ENCODE peak calls at places on chromosomes 11 and 22, in four cellular contexts. I, U, Q and Y are unnamed samples.

GRCh38 chr11:114340311-114341131 is 44.3 kb downstream of the NNMT start:
- DNase-seq in I (peak), U (no peak), Q (peak), Y (peak)

GRCh38 chr11:110474578-110474977 is 44.8 kb downstream of the FDX1 start:
- DNase-seq in I (no peak), U (no peak), Q (no peak), Y (no peak)

GRCh38 chr11:126411971-126412381 is 56.5 kb downstream of the ST3GAL4 start:
- DNase-seq in I (no peak), U (no peak), Q (no peak), Y (no peak)

GRCh38 chr11:957201-957920 is 31.7 kb downstream of the AP2A2 start:
- DNase-seq in I (no peak), U (no peak), Q (no peak), Y (no peak)

GRCh38 chr11:47508595-47509555 is 44.1 kb downstream of the CELF1 start:
- DNase-seq in I (no peak), U (no peak), Q (no peak), Y (no peak)

GRCh38 chr11:14424096-14424495 is 65.1 kb upstream of the RRAS2 start:
- DNase-seq in I (no peak), U (no peak), Q (no peak), Y (no peak)

GRCh38 chr11:73236205-73236765 is 18.2 kb downstream of the P2RY2 start:
- DNase-seq in I (no peak), U (no peak), Q (no peak), Y (no peak)

GRCh38 chr11:124194696-124195418 is 11.7 kb downstream of the OR10D3 start:
- DNase-seq in I (peak), U (peak), Q (peak), Y (peak)

GRCh38 chr11:79263001-79263400 is 177.8 kb downstream of the TENM4 start:
- DNase-seq in I (no peak), U (no peak), Q (peak), Y (no peak)

GRCh38 chr11:78145511-78146030 is 6.1 kb upstream of the ALG8 start:
- DNase-seq in I (no peak), U (no peak), Q (no peak), Y (no peak)

GRCh38 chr11:11973866-11974265 is 34.6 kb downstream of the DKK3 start:
- DNase-seq in I (no peak), U (no peak), Q (no peak), Y (no peak)

GRCh38 chr11:129191649-129192048 is 476 bp downstream of the ARHGAP32 start:
- DNase-seq in I (no peak), U (no peak), Q (no peak), Y (no peak)

GRCh38 chr22:50010676-50011446 is 1.7 kb downstream of the IL17REL start:
- DNase-seq in I (peak), U (no peak), Q (no peak), Y (no peak)

GRCh38 chr11:114158886-114159285 is 99.4 kb downstream of the ZBTB16 start:
- DNase-seq in I (no peak), U (no peak), Q (no peak), Y (no peak)

GRCh38 chr22:38775656-38776055 is 18.3 kb downstream of the DNAL4 start:
- DNase-seq in I (no peak), U (no peak), Q (no peak), Y (no peak)

GRCh38 chr11:61963282-61964057 is 4.0 kb downstream of the FTH1 start:
- DNase-seq in I (peak), U (no peak), Q (no peak), Y (no peak)

GRCh38 chr22:39297490-39298193 is 21.8 kb downstream of the RPL3 start:
- DNase-seq in I (no peak), U (no peak), Q (no peak), Y (no peak)

GRCh38 chr22:20979243-20979809 is 2.8 kb upstream of the LZTR1 start:
- DNase-seq in I (peak), U (peak), Q (no peak), Y (no peak)

GRCh38 chr11:115660072-115660805 is 156.0 kb upstream of the CADM1 start:
- DNase-seq in I (no peak), U (no peak), Q (no peak), Y (no peak)

GRCh38 chr11:102453286-102453797 is 777 bp upstream of the TMEM123 start:
- DNase-seq in I (peak), U (no peak), Q (no peak), Y (no peak)

GRCh38 chr11:60942207-60942606 is 9.8 kb downstream of the SLC15A3 start:
- DNase-seq in I (no peak), U (no peak), Q (no peak), Y (no peak)

GRCh38 chr22:29801153-29801552 is 34.0 kb downstream of the UQCR10 start:
- DNase-seq in I (no peak), U (no peak), Q (no peak), Y (no peak)

GRCh38 chr22:31647516-31647915 is 14.5 kb downstream of the PISD start:
- DNase-seq in I (no peak), U (no peak), Q (no peak), Y (no peak)

GRCh38 chr11:75563978-75564552 is 2.0 kb downstream of the SERPINH1 start:
- DNase-seq in I (no peak), U (no peak), Q (no peak), Y (no peak)

GRCh38 chr11:12129227-12129626 is 18.8 kb downstream of the MICAL2 start:
- DNase-seq in I (no peak), U (no peak), Q (no peak), Y (no peak)

GRCh38 chr11:72333657-72334056 is 89.7 kb upstream of the PHOX2A start:
- DNase-seq in I (peak), U (no peak), Q (no peak), Y (peak)

GRCh38 chr22:32142600-32142999 is 16.5 kb downstream of the C22orf42 start:
- DNase-seq in I (no peak), U (no peak), Q (no peak), Y (no peak)

GRCh38 chr11:65562788-65563187 is 4.6 kb upstream of the LTBP3 start:
- DNase-seq in I (no peak), U (no peak), Q (no peak), Y (no peak)

GRCh38 chr11:134670961-134671370 is 258.9 kb upstream of the B3GAT1 start:
- DNase-seq in I (no peak), U (no peak), Q (no peak), Y (no peak)

GRCh38 chr22:33785283-33785991 is 134.8 kb downstream of the LARGE1 start:
- DNase-seq in I (no peak), U (no peak), Q (no peak), Y (no peak)

GRCh38 chr11:76215946-76216345 is 9.6 kb upstream of the WNT11 start:
- DNase-seq in I (no peak), U (no peak), Q (no peak), Y (no peak)

GRCh38 chr22:17569971-17570511 is 6.7 kb downstream of the SLC25A18 start:
- DNase-seq in I (no peak), U (no peak), Q (no peak), Y (no peak)

GRCh38 chr11:27864046-27865025 is 164.1 kb upstream of the BDNF start:
- DNase-seq in I (no peak), U (no peak), Q (no peak), Y (no peak)

GRCh38 chr22:25827415-25827814 is 85.4 kb downstream of the MYO18B start:
- DNase-seq in I (no peak), U (no peak), Q (no peak), Y (no peak)

GRCh38 chr11:56353991-56354390 is at the start of gene OR8J1:
- DNase-seq in I (no peak), U (no peak), Q (no peak), Y (no peak)

GRCh38 chr11:72257551-72257950 is 13.6 kb upstream of the PHOX2A start:
- DNase-seq in I (no peak), U (no peak), Q (no peak), Y (no peak)

GRCh38 chr11:85823816-85824215 is 12.9 kb upstream of the SYTL2 start:
- DNase-seq in I (peak), U (no peak), Q (no peak), Y (no peak)

GRCh38 chr11:111301004-111301839 is 2.9 kb downstream of the POU2AF3 start:
- DNase-seq in I (no peak), U (no peak), Q (peak), Y (no peak)

GRCh38 chr22:29846290-29846689 is 8.2 kb upstream of the ASCC2 start:
- DNase-seq in I (no peak), U (no peak), Q (no peak), Y (no peak)